ENCODE peak calls at places on chromosomes 4 and X, in six cellular contexts. R is ovary; K is body of pancreas; U is GM23248; Z is cardiac muscle cell; Q is CD8-positive, alpha-beta memory T cell. C is an unnamed sample.

GRCh38 chrX:39720945-39721344 is 376.8 kb downstream of the BCOR start:
- DNase-seq in R (no peak), K (no peak), U (peak), Z (peak), Q (no peak), C (no peak)

GRCh38 chr4:8274772-8275241 is 5.3 kb downstream of the HTRA3 start:
- DNase-seq in R (peak), K (peak), U (peak), Z (peak), Q (no peak), C (no peak)

GRCh38 chrX:31367816-31368215 is 296.0 kb upstream of the FTHL17 start:
- DNase-seq in R (no peak), K (no peak), U (no peak), Z (no peak), Q (no peak), C (no peak)

GRCh38 chr4:152806492-152807125 is 26.9 kb downstream of the ARFIP1 start:
- DNase-seq in R (no peak), K (no peak), U (no peak), Z (peak), Q (no peak), C (no peak)

GRCh38 chr4:115159141-115159540 is 45.7 kb upstream of the NDST4 start:
- DNase-seq in R (no peak), K (no peak), U (peak), Z (no peak), Q (no peak), C (no peak)

GRCh38 chr4:88846232-88846790 is 148.7 kb upstream of the NAP1L5 start:
- DNase-seq in R (no peak), K (no peak), U (no peak), Z (peak), Q (no peak), C (no peak)

GRCh38 chr4:54322817-54323417 is 93.8 kb downstream of the PDGFRA start:
- DNase-seq in R (peak), K (peak), U (peak), Z (peak), Q (peak), C (peak)

GRCh38 chr4:100986360-100986868 is 360.9 kb downstream of the PPP3CA start:
- DNase-seq in R (no peak), K (no peak), U (no peak), Z (no peak), Q (no peak), C (no peak)

GRCh38 chrX:123753656-123754350 is 21.0 kb upstream of the THOC2 start:
- DNase-seq in R (no peak), K (no peak), U (no peak), Z (no peak), Q (no peak), C (no peak)

GRCh38 chr4:89528525-89529133 is 221.0 kb upstream of the GPRIN3 start:
- DNase-seq in R (no peak), K (no peak), U (no peak), Z (no peak), Q (no peak), C (peak)

GRCh38 chrX:144494069-144494468 is 610.2 kb downstream of the UBE2NL start:
- DNase-seq in R (no peak), K (no peak), U (no peak), Z (no peak), Q (no peak), C (no peak)

GRCh38 chr4:153528705-153529493 is 62.7 kb downstream of the TMEM131L start:
- DNase-seq in R (no peak), K (no peak), U (no peak), Z (no peak), Q (no peak), C (peak)

GRCh38 chr4:86927843-86928395 is 6.9 kb upstream of the AFF1 start:
- DNase-seq in R (no peak), K (peak), U (peak), Z (peak), Q (no peak), C (no peak)

GRCh38 chr4:61638600-61638999 is 438.5 kb downstream of the ADGRL3 start:
- DNase-seq in R (no peak), K (no peak), U (no peak), Z (peak), Q (no peak), C (no peak)

GRCh38 chr4:98658287-98659105 is at the start of gene TSPAN5:
- DNase-seq in R (peak), K (peak), U (peak), Z (peak), Q (peak), C (peak)

GRCh38 chrX:69285881-69286545 is 120.8 kb upstream of the PJA1 start:
- DNase-seq in R (peak), K (peak), U (peak), Z (peak), Q (peak), C (peak)

GRCh38 chr4:3122081-3122563 is 47.6 kb downstream of the HTT start:
- DNase-seq in R (no peak), K (no peak), U (peak), Z (peak), Q (no peak), C (peak)

GRCh38 chr4:135277116-135277979 is 1075.8 kb upstream of the PABPC4L start:
- DNase-seq in R (no peak), K (no peak), U (no peak), Z (peak), Q (no peak), C (no peak)

GRCh38 chrX:63387411-63387810 is 36.3 kb upstream of the SPIN4 start:
- DNase-seq in R (no peak), K (no peak), U (no peak), Z (no peak), Q (no peak), C (no peak)

GRCh38 chr4:38979511-38980230 is 52.5 kb downstream of the TMEM156 start:
- DNase-seq in R (no peak), K (no peak), U (peak), Z (no peak), Q (no peak), C (no peak)

GRCh38 chrX:96764864-96765263 is 80.2 kb downstream of the DIAPH2 start:
- DNase-seq in R (no peak), K (no peak), U (no peak), Z (no peak), Q (no peak), C (no peak)

GRCh38 chr4:1608196-1608820 is 75.8 kb downstream of the FAM53A start:
- DNase-seq in R (no peak), K (no peak), U (no peak), Z (no peak), Q (no peak), C (no peak)

GRCh38 chrX:141468940-141469339 is 115.6 kb downstream of the SPANXA1 start:
- DNase-seq in R (no peak), K (no peak), U (peak), Z (peak), Q (no peak), C (no peak)

GRCh38 chrX:153580700-153581386 is 18.1 kb downstream of the CCNQ start:
- DNase-seq in R (no peak), K (no peak), U (no peak), Z (no peak), Q (no peak), C (no peak)

GRCh38 chr4:148015058-148015457 is 283.2 kb downstream of the ARHGAP10 start:
- DNase-seq in R (no peak), K (peak), U (no peak), Z (peak), Q (no peak), C (no peak)

GRCh38 chr4:123488916-123489315 is 92.3 kb downstream of the SPRY1 start:
- DNase-seq in R (no peak), K (no peak), U (peak), Z (peak), Q (no peak), C (no peak)

GRCh38 chr4:75940692-75941253 is at the start of gene NAAA:
- DNase-seq in R (peak), K (peak), U (peak), Z (peak), Q (peak), C (peak)

GRCh38 chrX:47384502-47384901 is 14.1 kb downstream of the ZNF157 start:
- DNase-seq in R (peak), K (peak), U (peak), Z (peak), Q (peak), C (peak)

GRCh38 chr4:174427562-174428140 is 94.6 kb downstream of the HPGD start:
- DNase-seq in R (no peak), K (no peak), U (peak), Z (peak), Q (no peak), C (no peak)

GRCh38 chrX:24260827-24261550 is 52.9 kb downstream of the SUPT20HL2 start:
- DNase-seq in R (no peak), K (peak), U (peak), Z (peak), Q (no peak), C (peak)

GRCh38 chr4:158051401-158052235 is 121.2 kb downstream of the GASK1B start:
- DNase-seq in R (no peak), K (peak), U (peak), Z (peak), Q (no peak), C (no peak)

GRCh38 chr4:86627736-86628135 is 33.6 kb downstream of the PTPN13 start:
- DNase-seq in R (no peak), K (no peak), U (no peak), Z (no peak), Q (no peak), C (no peak)

GRCh38 chr4:186192068-186192751 is 843 bp downstream of the CYP4V2 start:
- DNase-seq in R (peak), K (peak), U (peak), Z (peak), Q (no peak), C (peak)

GRCh38 chrX:108020631-108021030 is 24.2 kb upstream of the VSIG1 start:
- DNase-seq in R (no peak), K (no peak), U (peak), Z (peak), Q (no peak), C (no peak)

GRCh38 chrX:108018659-108019381 is 26.0 kb upstream of the VSIG1 start:
- DNase-seq in R (no peak), K (no peak), U (no peak), Z (no peak), Q (no peak), C (no peak)

GRCh38 chrX:108019382-108019857 is 25.4 kb upstream of the VSIG1 start:
- DNase-seq in R (no peak), K (no peak), U (no peak), Z (no peak), Q (no peak), C (no peak)

GRCh38 chrX:108025954-108026616 is 18.8 kb upstream of the VSIG1 start:
- DNase-seq in R (no peak), K (no peak), U (no peak), Z (no peak), Q (no peak), C (no peak)

DNA sequence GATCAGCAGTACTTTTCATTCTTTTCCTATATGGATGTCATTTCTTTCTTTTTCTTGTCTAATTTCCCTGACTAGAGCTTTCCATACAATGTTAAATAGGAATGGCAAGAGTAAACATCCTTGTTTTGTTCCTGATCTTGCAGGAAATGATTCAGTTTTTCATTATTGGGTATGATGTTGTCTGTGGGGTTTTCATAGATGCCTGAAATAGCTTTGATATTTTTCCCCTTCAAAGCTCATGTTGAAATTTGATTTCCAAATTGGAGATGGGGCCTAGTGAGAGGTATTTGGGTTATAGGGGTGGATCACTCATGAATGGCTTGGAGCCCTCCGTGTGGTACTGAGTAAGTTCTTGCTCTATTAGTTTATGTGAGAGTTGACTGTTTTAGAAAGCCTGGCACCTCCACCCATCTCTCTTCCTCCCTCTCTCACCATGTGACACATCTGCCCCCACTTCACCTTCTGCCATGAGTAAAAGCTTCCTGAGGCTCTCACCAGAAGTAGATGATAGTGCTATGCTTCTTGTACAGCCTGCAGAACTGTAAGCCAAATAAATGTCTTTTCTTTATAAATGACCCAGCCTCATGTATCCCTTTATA is 22.3 kb upstream of the VSIG1 start:
- DNase-seq in R (no peak), K (no peak), U (no peak), Z (no peak), Q (no peak), C (no peak)
- H3K4me3 ChIP-seq in R (no peak), K (no peak), U (no peak), Z (no peak), Q (no peak), C (no peak)

DNA sequence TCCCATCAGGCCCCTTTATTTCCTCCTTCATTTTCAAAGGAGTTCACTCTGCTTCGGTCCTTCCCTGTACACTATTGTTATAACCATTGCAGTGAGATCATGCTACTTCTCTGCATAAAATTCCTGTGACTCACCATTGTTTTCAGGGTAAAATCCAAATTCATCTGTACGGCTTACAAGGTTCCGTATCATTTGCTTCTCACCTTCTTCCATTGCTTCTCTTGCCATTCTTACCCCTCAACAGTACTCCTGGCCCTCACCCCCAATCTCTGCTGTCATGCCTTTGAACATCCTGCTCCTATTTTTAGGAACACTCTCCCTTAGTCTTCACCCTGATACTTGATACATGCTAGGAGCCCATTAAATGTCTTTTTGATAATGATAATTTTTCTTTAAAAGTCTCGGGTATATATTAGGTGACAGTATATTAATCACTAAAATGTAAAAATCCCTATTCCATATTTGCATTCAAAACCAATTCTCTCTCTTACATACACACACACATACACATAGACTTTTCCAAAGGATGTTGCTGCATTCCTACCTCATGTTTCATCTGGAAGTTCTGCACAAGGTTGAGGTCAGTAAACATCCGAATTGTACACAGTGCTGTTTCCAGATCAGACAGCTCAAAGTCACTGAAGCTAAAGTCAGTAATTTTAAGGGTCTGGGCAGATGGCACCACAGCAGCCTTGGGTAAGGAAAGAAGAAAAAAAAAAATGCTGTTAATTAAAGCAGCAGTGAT is 103.4 kb downstream of the PDE5A start:
- DNase-seq in R (no peak), K (no peak), U (peak), Z (peak), Q (no peak), C (no peak)
- H3K4me3 ChIP-seq in R (no peak), K (no peak), U (peak), Z (no peak), Q (no peak), C (no peak)

GRCh38 chrX:72182924-72183323 is 1.4 kb downstream of the PIN4 start:
- DNase-seq in R (no peak), K (no peak), U (no peak), Z (no peak), Q (no peak), C (no peak)
- H3K4me3 ChIP-seq in R (no peak), K (no peak), U (peak), Z (no peak), Q (no peak), C (peak)

GRCh38 chrX:118498351-118498750 is 2.7 kb downstream of the DOCK11 start:
- DNase-seq in R (no peak), K (no peak), U (no peak), Z (no peak), Q (no peak), C (no peak)
- H3K4me3 ChIP-seq in R (no peak), K (no peak), U (no peak), Z (no peak), Q (no peak), C (no peak)

GRCh38 chrX:135295238-135295943 is 13.9 kb upstream of the ETDC start:
- DNase-seq in R (peak), K (peak), U (no peak), Z (peak), Q (peak), C (no peak)
- H3K4me3 ChIP-seq in R (no peak), K (no peak), U (no peak), Z (peak), Q (peak), C (no peak)

DNA sequence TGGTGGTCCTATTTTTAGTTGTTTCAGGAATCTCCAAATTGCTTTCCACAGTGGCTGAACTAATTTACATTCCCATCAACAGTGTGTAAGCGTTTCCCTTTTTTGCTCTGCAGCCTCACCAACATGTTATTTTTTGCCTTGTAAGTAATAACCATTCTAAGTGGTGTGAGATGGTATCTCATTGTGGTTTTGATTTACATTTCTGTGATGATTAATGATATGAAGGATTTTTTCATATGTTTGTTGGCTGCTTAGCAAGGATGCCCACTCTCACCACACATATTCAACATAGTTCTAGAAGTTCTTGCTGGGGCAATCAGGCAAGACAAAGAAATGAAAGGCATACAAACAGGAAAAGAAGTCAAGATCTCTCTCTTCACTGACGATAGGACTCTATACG is 472.4 kb downstream of the ZNF674 start:
- DNase-seq in R (no peak), K (no peak), U (no peak), Z (no peak), Q (no peak), C (no peak)
- H3K4me3 ChIP-seq in R (no peak), K (no peak), U (no peak), Z (no peak), Q (no peak), C (no peak)

DNA sequence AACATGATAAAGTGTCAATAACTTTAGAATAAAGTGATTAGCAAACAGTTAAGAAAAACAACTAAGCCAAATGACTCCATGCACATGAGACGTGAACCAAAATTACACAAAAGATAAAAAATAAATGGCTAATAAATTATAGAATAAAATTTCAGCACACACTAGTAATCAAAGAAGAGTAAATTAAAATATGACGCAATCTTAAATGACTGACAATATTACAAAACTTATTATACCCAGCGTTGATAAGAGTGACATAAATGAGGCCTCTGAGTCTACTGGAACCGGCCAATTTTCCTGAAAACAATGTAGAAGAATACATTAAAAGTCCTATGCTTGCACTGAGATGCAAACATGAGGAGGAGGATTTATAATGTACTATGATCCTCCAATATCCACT is 187.4 kb downstream of the DHX15 start:
- DNase-seq in R (no peak), K (no peak), U (no peak), Z (no peak), Q (no peak), C (no peak)
- H3K4me3 ChIP-seq in R (no peak), K (no peak), U (no peak), Z (no peak), Q (no peak), C (no peak)

GRCh38 chr4:130568746-130569145 is 1472.8 kb downstream of the C4orf33 start:
- DNase-seq in R (no peak), K (no peak), U (no peak), Z (no peak), Q (no peak), C (no peak)

GRCh38 chr4:130559268-130559667 is 1463.3 kb downstream of the C4orf33 start:
- DNase-seq in R (no peak), K (no peak), U (no peak), Z (no peak), Q (no peak), C (no peak)

GRCh38 chr4:130563891-130564418 is 1468.0 kb downstream of the C4orf33 start:
- DNase-seq in R (no peak), K (no peak), U (no peak), Z (no peak), Q (no peak), C (no peak)

GRCh38 chr4:130563185-130563890 is 1467.4 kb downstream of the C4orf33 start:
- DNase-seq in R (no peak), K (peak), U (peak), Z (peak), Q (no peak), C (no peak)
- H3K4me3 ChIP-seq in R (no peak), K (no peak), U (no peak), Z (no peak), Q (no peak), C (no peak)

GRCh38 chrX:152451731-152451980 is 541 bp upstream of the GABRA3 start:
- DNase-seq in R (no peak), K (no peak), U (no peak), Z (no peak), Q (no peak), C (no peak)
- H3K4me3 ChIP-seq in R (no peak), K (no peak), U (no peak), Z (no peak), Q (no peak), C (no peak)

GRCh38 chr4:139647184-139647583 is 18.4 kb upstream of the MGST2 start:
- DNase-seq in R (no peak), K (no peak), U (no peak), Z (no peak), Q (no peak), C (no peak)

GRCh38 chr4:139642364-139642763 is 23.3 kb upstream of the MGST2 start:
- DNase-seq in R (no peak), K (no peak), U (peak), Z (peak), Q (no peak), C (no peak)

GRCh38 chr4:139647952-139648351 is 17.7 kb upstream of the MGST2 start:
- DNase-seq in R (no peak), K (no peak), U (no peak), Z (no peak), Q (no peak), C (no peak)

GRCh38 chr4:139643042-139643895 is 22.4 kb upstream of the MGST2 start:
- DNase-seq in R (no peak), K (no peak), U (no peak), Z (no peak), Q (no peak), C (no peak)

GRCh38 chr4:139645458-139645857 is 20.2 kb upstream of the MGST2 start:
- DNase-seq in R (no peak), K (no peak), U (no peak), Z (no peak), Q (no peak), C (no peak)
- H3K4me3 ChIP-seq in R (no peak), K (no peak), U (no peak), Z (no peak), Q (no peak), C (no peak)

C was measured in Jurkat, Clone E6-1.